ENCODE peak calls at places on chromosomes 16 and 17, in eight cellular contexts. One of them, this sample, is unnamed.
A peak's percentile ranks its signal among the peaks of the same experiment; 100 is the strongest.

GRCh38 chr17:82269882-82270500 is 3.5 kb downstream of the CSNK1D start:
- DNase-seq in type B pancreatic cell: no peak
- DNase-seq in GM10248: no peak
- DNase-seq in heart left ventricle: peak; percentile 38
- DNase-seq in stomach: peak; percentile 60
- DNase-seq in Calu3: no peak
- DNase-seq in GM12878: no peak
- DNase-seq in cardiac muscle cell: no peak
- DNase-seq in this sample: no peak

GRCh38 chr17:50221500-50222480 is 20.4 kb upstream of the COL1A1 start:
- DNase-seq in type B pancreatic cell: no peak
- DNase-seq in GM10248: peak; percentile 35
- DNase-seq in heart left ventricle: no peak
- DNase-seq in stomach: no peak
- DNase-seq in Calu3: no peak
- DNase-seq in GM12878: no peak
- DNase-seq in cardiac muscle cell: peak; percentile 78
- DNase-seq in this sample: peak; percentile 87

GRCh38 chr17:78966906-78967600 is 12.7 kb downstream of the LGALS3BP start:
- DNase-seq in type B pancreatic cell: no peak
- DNase-seq in GM10248: no peak
- DNase-seq in heart left ventricle: no peak
- DNase-seq in stomach: no peak
- DNase-seq in Calu3: no peak
- DNase-seq in GM12878: no peak
- DNase-seq in cardiac muscle cell: no peak
- DNase-seq in this sample: no peak

GRCh38 chr16:30894540-30895368 is 877 bp upstream of the BCL7C start:
- DNase-seq in type B pancreatic cell: no peak
- DNase-seq in GM10248: no peak
- DNase-seq in heart left ventricle: no peak
- DNase-seq in stomach: no peak
- DNase-seq in Calu3: no peak
- DNase-seq in GM12878: no peak
- DNase-seq in cardiac muscle cell: no peak
- DNase-seq in this sample: no peak

GRCh38 chr17:39634384-39634871 is 2.5 kb upstream of the STARD3 start:
- DNase-seq in type B pancreatic cell: no peak
- DNase-seq in GM10248: no peak
- DNase-seq in heart left ventricle: no peak
- DNase-seq in stomach: no peak
- DNase-seq in Calu3: no peak
- DNase-seq in GM12878: no peak
- DNase-seq in cardiac muscle cell: peak; percentile 54
- DNase-seq in this sample: no peak

GRCh38 chr17:47252209-47252608 is 1.4 kb upstream of the ITGB3 start:
- DNase-seq in type B pancreatic cell: no peak
- DNase-seq in GM10248: no peak
- DNase-seq in heart left ventricle: no peak
- DNase-seq in stomach: no peak
- DNase-seq in Calu3: no peak
- DNase-seq in GM12878: no peak
- DNase-seq in cardiac muscle cell: no peak
- DNase-seq in this sample: no peak

GRCh38 chr16:20673882-20674683 is 23.4 kb downstream of the ACSM1 start:
- DNase-seq in type B pancreatic cell: no peak
- DNase-seq in GM10248: no peak
- DNase-seq in heart left ventricle: no peak
- DNase-seq in stomach: no peak
- DNase-seq in Calu3: peak; percentile 4
- DNase-seq in GM12878: no peak
- DNase-seq in cardiac muscle cell: peak; percentile 51
- DNase-seq in this sample: no peak

GRCh38 chr16:27318399-27319256 is 4.9 kb downstream of the IL4R start:
- DNase-seq in type B pancreatic cell: no peak
- DNase-seq in GM10248: peak; percentile 62
- DNase-seq in heart left ventricle: peak; percentile 72
- DNase-seq in stomach: no peak
- DNase-seq in Calu3: peak; percentile 46
- DNase-seq in GM12878: no peak
- DNase-seq in cardiac muscle cell: peak; percentile 58
- DNase-seq in this sample: no peak

GRCh38 chr16:22317001-22317530 is 19.9 kb downstream of the POLR3E start:
- DNase-seq in type B pancreatic cell: no peak
- DNase-seq in GM10248: no peak
- DNase-seq in heart left ventricle: no peak
- DNase-seq in stomach: no peak
- DNase-seq in Calu3: no peak
- DNase-seq in GM12878: no peak
- DNase-seq in cardiac muscle cell: no peak
- DNase-seq in this sample: no peak

GRCh38 chr16:57444711-57445110 is 2.5 kb downstream of the CIAPIN1 start:
- DNase-seq in type B pancreatic cell: no peak
- DNase-seq in GM10248: no peak
- DNase-seq in heart left ventricle: no peak
- DNase-seq in stomach: no peak
- DNase-seq in Calu3: no peak
- DNase-seq in GM12878: no peak
- DNase-seq in cardiac muscle cell: peak; percentile 41
- DNase-seq in this sample: no peak

GRCh38 chr16:58236231-58236690 is 38.4 kb upstream of the CSNK2A2 start:
- DNase-seq in type B pancreatic cell: peak; percentile 72
- DNase-seq in GM10248: peak; percentile 79
- DNase-seq in heart left ventricle: peak; percentile 74
- DNase-seq in stomach: peak; percentile 71
- DNase-seq in Calu3: peak; percentile 80
- DNase-seq in GM12878: no peak
- DNase-seq in cardiac muscle cell: peak; percentile 62
- DNase-seq in this sample: no peak

GRCh38 chr17:67682196-67682595 is 35.5 kb upstream of the NOL11 start:
- DNase-seq in type B pancreatic cell: no peak
- DNase-seq in GM10248: no peak
- DNase-seq in heart left ventricle: no peak
- DNase-seq in stomach: peak; percentile 64
- DNase-seq in Calu3: no peak
- DNase-seq in GM12878: no peak
- DNase-seq in cardiac muscle cell: no peak
- DNase-seq in this sample: no peak

GRCh38 chr17:3683054-3683511 is 12.9 kb downstream of the P2RX5 start:
- DNase-seq in type B pancreatic cell: no peak
- DNase-seq in GM10248: peak; percentile 84
- DNase-seq in heart left ventricle: no peak
- DNase-seq in stomach: peak; percentile 47
- DNase-seq in Calu3: peak; percentile 26
- DNase-seq in GM12878: peak; percentile 48
- DNase-seq in cardiac muscle cell: peak; percentile 39
- DNase-seq in this sample: no peak

GRCh38 chr17:70119961-70120360 is 44.9 kb downstream of the KCNJ16 start:
- DNase-seq in type B pancreatic cell: no peak
- DNase-seq in GM10248: no peak
- DNase-seq in heart left ventricle: no peak
- DNase-seq in stomach: no peak
- DNase-seq in Calu3: no peak
- DNase-seq in GM12878: no peak
- DNase-seq in cardiac muscle cell: peak; percentile 3
- DNase-seq in this sample: no peak

GRCh38 chr16:66169817-66170216 is 196.7 kb upstream of the CDH5 start:
- DNase-seq in type B pancreatic cell: no peak
- DNase-seq in GM10248: no peak
- DNase-seq in heart left ventricle: no peak
- DNase-seq in stomach: no peak
- DNase-seq in Calu3: no peak
- DNase-seq in GM12878: no peak
- DNase-seq in cardiac muscle cell: no peak
- DNase-seq in this sample: peak; percentile 54

GRCh38 chr17:44004077-44004760 is at the start of gene NAGS:
- DNase-seq in type B pancreatic cell: no peak
- DNase-seq in GM10248: no peak
- DNase-seq in heart left ventricle: no peak
- DNase-seq in stomach: no peak
- DNase-seq in Calu3: peak; percentile 27
- DNase-seq in GM12878: no peak
- DNase-seq in cardiac muscle cell: no peak
- DNase-seq in this sample: no peak

GRCh38 chr17:78120971-78121800 is 7.4 kb downstream of the TMC6 start:
- DNase-seq in type B pancreatic cell: no peak
- DNase-seq in GM10248: no peak
- DNase-seq in heart left ventricle: no peak
- DNase-seq in stomach: no peak
- DNase-seq in Calu3: no peak
- DNase-seq in GM12878: no peak
- DNase-seq in cardiac muscle cell: no peak
- DNase-seq in this sample: no peak

DNA sequence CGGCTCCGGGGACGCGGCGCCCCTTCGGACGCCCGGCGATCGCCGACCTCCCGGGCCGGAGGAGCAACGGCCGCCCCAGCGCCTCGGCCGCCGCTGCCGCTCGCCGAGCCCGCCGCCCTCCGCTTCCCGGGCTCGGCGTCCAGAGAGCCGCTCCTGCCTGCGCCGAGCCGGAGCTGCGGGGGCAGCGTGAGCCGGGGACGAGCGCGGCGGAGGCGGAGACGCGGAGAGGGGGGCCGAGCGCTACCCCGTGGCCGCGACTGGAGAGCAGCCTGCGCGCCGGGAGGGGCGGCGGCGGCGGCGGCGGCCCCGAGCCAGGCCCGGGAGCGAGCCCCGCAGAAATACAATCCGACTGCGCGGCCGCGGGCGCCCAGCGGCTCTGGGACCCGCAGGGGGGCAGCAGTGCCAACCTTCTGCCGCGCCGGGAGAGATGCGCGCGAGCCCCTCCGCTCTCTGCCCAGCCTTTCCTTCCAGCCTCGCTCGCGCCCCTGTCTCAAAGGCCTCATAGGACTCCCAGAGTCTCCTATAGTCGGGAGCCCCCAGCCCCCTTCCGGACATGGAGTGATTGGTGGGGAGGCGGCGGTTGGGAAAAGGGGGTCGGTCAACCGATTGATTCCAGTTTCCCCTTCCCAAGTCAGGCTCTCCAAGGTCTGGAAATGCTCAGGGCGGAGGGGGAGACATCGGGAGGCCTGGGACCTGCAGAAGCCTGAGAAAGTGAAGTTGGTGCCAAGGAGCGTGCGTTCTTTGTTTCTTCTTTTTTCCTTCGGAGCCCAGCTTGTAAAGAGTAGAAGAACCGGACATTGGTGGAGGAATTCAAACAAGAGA is 1.0 kb upstream of the SDK2 start:
- DNase-seq in type B pancreatic cell: peak; percentile 81
- DNase-seq in GM10248: no peak
- DNase-seq in heart left ventricle: peak; percentile 72
- DNase-seq in stomach: peak; percentile 25
- DNase-seq in Calu3: peak; percentile 18
- DNase-seq in GM12878: no peak
- DNase-seq in cardiac muscle cell: peak; percentile 57
- DNase-seq in this sample: no peak
- TF ChIP-seq CTCF in type B pancreatic cell: peak; percentile 53
- TF ChIP-seq CTCF in GM10248: peak; percentile 8
- TF ChIP-seq CTCF in heart left ventricle: no peak
- TF ChIP-seq CTCF in stomach: no peak
- TF ChIP-seq CTCF in Calu3: no peak
- TF ChIP-seq CTCF in GM12878: no peak
- TF ChIP-seq CTCF in cardiac muscle cell: no peak
- TF ChIP-seq CTCF in this sample: peak; percentile 33

GRCh38 chr17:7848665-7849184 is 6.1 kb upstream of the TMEM88 start:
- DNase-seq in type B pancreatic cell: no peak
- DNase-seq in GM10248: no peak
- DNase-seq in heart left ventricle: no peak
- DNase-seq in stomach: no peak
- DNase-seq in Calu3: no peak
- DNase-seq in GM12878: no peak
- DNase-seq in cardiac muscle cell: no peak
- DNase-seq in this sample: no peak
- TF ChIP-seq CTCF in type B pancreatic cell: no peak
- TF ChIP-seq CTCF in GM10248: no peak
- TF ChIP-seq CTCF in heart left ventricle: no peak
- TF ChIP-seq CTCF in stomach: no peak
- TF ChIP-seq CTCF in Calu3: no peak
- TF ChIP-seq CTCF in GM12878: no peak
- TF ChIP-seq CTCF in cardiac muscle cell: no peak
- TF ChIP-seq CTCF in this sample: no peak

GRCh38 chr16:54286330-54287017 is at the start of gene IRX3:
- DNase-seq in type B pancreatic cell: peak; percentile 84
- DNase-seq in GM10248: no peak
- DNase-seq in heart left ventricle: peak; percentile 91
- DNase-seq in stomach: peak; percentile 88
- DNase-seq in Calu3: peak; percentile 86
- DNase-seq in GM12878: no peak
- DNase-seq in cardiac muscle cell: peak; percentile 91
- DNase-seq in this sample: no peak

GRCh38 chr16:54286067-54286329 is 589 bp downstream of the IRX3 start:
- DNase-seq in type B pancreatic cell: no peak
- DNase-seq in GM10248: peak; percentile 20
- DNase-seq in heart left ventricle: no peak
- DNase-seq in stomach: no peak
- DNase-seq in Calu3: no peak
- DNase-seq in GM12878: no peak
- DNase-seq in cardiac muscle cell: no peak
- DNase-seq in this sample: no peak

GRCh38 chr16:54284931-54285413 is 1.6 kb downstream of the IRX3 start:
- DNase-seq in type B pancreatic cell: no peak
- DNase-seq in GM10248: no peak
- DNase-seq in heart left ventricle: peak; percentile 66
- DNase-seq in stomach: no peak
- DNase-seq in Calu3: no peak
- DNase-seq in GM12878: no peak
- DNase-seq in cardiac muscle cell: peak; percentile 18
- DNase-seq in this sample: no peak

GRCh38 chr16:54284319-54284930 is 2.2 kb downstream of the IRX3 start:
- DNase-seq in type B pancreatic cell: no peak
- DNase-seq in GM10248: peak; percentile 35
- DNase-seq in heart left ventricle: no peak
- DNase-seq in stomach: peak; percentile 58
- DNase-seq in Calu3: peak; percentile 60
- DNase-seq in GM12878: no peak
- DNase-seq in cardiac muscle cell: no peak
- DNase-seq in this sample: no peak

GRCh38 chr16:54285414-54286066 is 1.0 kb downstream of the IRX3 start:
- DNase-seq in type B pancreatic cell: peak; percentile 71
- DNase-seq in GM10248: no peak
- DNase-seq in heart left ventricle: peak; percentile 72
- DNase-seq in stomach: peak; percentile 56
- DNase-seq in Calu3: peak; percentile 45
- DNase-seq in GM12878: no peak
- DNase-seq in cardiac muscle cell: peak; percentile 50
- DNase-seq in this sample: no peak
- TF ChIP-seq CTCF in type B pancreatic cell: no peak
- TF ChIP-seq CTCF in GM10248: no peak
- TF ChIP-seq CTCF in heart left ventricle: no peak
- TF ChIP-seq CTCF in stomach: no peak
- TF ChIP-seq CTCF in Calu3: no peak
- TF ChIP-seq CTCF in GM12878: no peak
- TF ChIP-seq CTCF in cardiac muscle cell: no peak
- TF ChIP-seq CTCF in this sample: peak; percentile 9

DNA sequence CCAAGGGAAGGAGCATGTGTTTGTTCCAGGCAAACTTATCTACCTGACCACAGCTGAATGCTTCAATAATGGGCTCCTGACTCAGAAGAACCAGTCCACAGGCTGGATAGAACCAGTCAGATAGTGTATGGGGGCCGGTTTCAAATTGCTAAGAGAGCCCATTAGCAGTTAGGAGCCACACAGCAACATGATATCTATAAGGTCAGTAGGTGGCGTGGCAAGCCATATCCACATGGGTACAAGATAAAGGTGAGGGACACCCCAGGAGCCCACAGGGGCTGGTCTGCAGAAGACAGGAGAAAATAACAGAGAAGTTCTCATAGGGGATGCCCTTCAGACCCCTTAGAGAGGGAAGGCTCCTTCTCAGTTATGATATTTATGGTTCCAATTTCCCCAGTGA is 31.6 kb upstream of the CDRT15 start:
- DNase-seq in type B pancreatic cell: no peak
- DNase-seq in GM10248: no peak
- DNase-seq in heart left ventricle: no peak
- DNase-seq in stomach: no peak
- DNase-seq in Calu3: no peak
- DNase-seq in GM12878: no peak
- DNase-seq in cardiac muscle cell: no peak
- DNase-seq in this sample: no peak
- TF ChIP-seq CTCF in type B pancreatic cell: no peak
- TF ChIP-seq CTCF in GM10248: no peak
- TF ChIP-seq CTCF in heart left ventricle: no peak
- TF ChIP-seq CTCF in stomach: no peak
- TF ChIP-seq CTCF in Calu3: no peak
- TF ChIP-seq CTCF in GM12878: no peak
- TF ChIP-seq CTCF in cardiac muscle cell: no peak
- TF ChIP-seq CTCF in this sample: no peak